ENCODE peak calls at places on chromosome 17, in nine cellular contexts. P is cardiac muscle cell, U is vagina, J is GM06990, Z is MM.1S, M is psoas muscle, R is retinal pigment epithelial cell, D is fibroblast of villous mesenchyme, K is upper lobe of right lung. V is an unnamed sample.
A peak's percentile ranks its signal among the peaks of the same experiment; 100 is the strongest.

GRCh38 chr17:19369846-19370492 is 7.4 kb upstream of the B9D1 start:
- DNase-seq in P (no peak), U (no peak), J (no peak), Z (no peak), M (no peak), R (no peak), D (no peak), K (no peak), V (no peak)

GRCh38 chr17:74148901-74149596 is 54.4 kb upstream of the RPL38 start:
- DNase-seq in P (no peak), U (no peak), J (no peak), Z (no peak), M (no peak), R (no peak), D (no peak), K (no peak), V (no peak)

GRCh38 chr17:9729034-9729650 is 62.2 kb downstream of the DHRS7C start:
- DNase-seq in P (peak; percentile 66), U (no peak), J (no peak), Z (peak; percentile 44), M (no peak), R (peak; percentile 21), D (peak; percentile 58), K (no peak), V (no peak)

GRCh38 chr17:16464641-16465312 is 27.2 kb downstream of the LRRC75A start:
- DNase-seq in P (no peak), U (no peak), J (no peak), Z (no peak), M (no peak), R (no peak), D (no peak), K (no peak), V (no peak)

GRCh38 chr17:61144137-61144536 is 255.5 kb upstream of the TBX2 start:
- DNase-seq in P (peak; percentile 24), U (no peak), J (no peak), Z (no peak), M (no peak), R (no peak), D (peak; percentile 72), K (no peak), V (no peak)

GRCh38 chr17:56597495-56597990 is 4.0 kb downstream of the NOG start:
- DNase-seq in P (peak; percentile 93), U (no peak), J (no peak), Z (no peak), M (no peak), R (no peak), D (no peak), K (no peak), V (no peak)

GRCh38 chr17:9644910-9645751 is at the start of gene USP43:
- DNase-seq in P (peak; percentile 59), U (no peak), J (peak; percentile 29), Z (no peak), M (no peak), R (no peak), D (peak; percentile 25), K (peak; percentile 87), V (peak; percentile 12)

GRCh38 chr17:50668025-50668837 is 33.5 kb downstream of the ABCC3 start:
- DNase-seq in P (no peak), U (no peak), J (no peak), Z (no peak), M (no peak), R (no peak), D (peak; percentile 40), K (no peak), V (no peak)

GRCh38 chr17:75649687-75650086 is 16.5 kb downstream of the SMIM5 start:
- DNase-seq in P (no peak), U (no peak), J (no peak), Z (no peak), M (no peak), R (no peak), D (no peak), K (peak; percentile 33), V (no peak)

GRCh38 chr17:27158390-27158789 is 135.5 kb upstream of the WSB1 start:
- DNase-seq in P (no peak), U (no peak), J (no peak), Z (no peak), M (peak; percentile 33), R (no peak), D (no peak), K (no peak), V (no peak)

GRCh38 chr17:50763716-50764450 is 3.4 kb downstream of the ANKRD40CL start:
- DNase-seq in P (no peak), U (no peak), J (no peak), Z (no peak), M (no peak), R (no peak), D (no peak), K (no peak), V (no peak)

GRCh38 chr17:55332296-55333041 is 67.7 kb downstream of the HLF start:
- DNase-seq in P (no peak), U (no peak), J (no peak), Z (no peak), M (no peak), R (no peak), D (no peak), K (peak; percentile 76), V (no peak)

GRCh38 chr17:59753522-59754467 is 46.3 kb downstream of the VMP1 start:
- DNase-seq in P (peak; percentile 86), U (no peak), J (peak; percentile 61), Z (peak; percentile 80), M (no peak), R (peak; percentile 66), D (peak; percentile 94), K (no peak), V (no peak)

DNA sequence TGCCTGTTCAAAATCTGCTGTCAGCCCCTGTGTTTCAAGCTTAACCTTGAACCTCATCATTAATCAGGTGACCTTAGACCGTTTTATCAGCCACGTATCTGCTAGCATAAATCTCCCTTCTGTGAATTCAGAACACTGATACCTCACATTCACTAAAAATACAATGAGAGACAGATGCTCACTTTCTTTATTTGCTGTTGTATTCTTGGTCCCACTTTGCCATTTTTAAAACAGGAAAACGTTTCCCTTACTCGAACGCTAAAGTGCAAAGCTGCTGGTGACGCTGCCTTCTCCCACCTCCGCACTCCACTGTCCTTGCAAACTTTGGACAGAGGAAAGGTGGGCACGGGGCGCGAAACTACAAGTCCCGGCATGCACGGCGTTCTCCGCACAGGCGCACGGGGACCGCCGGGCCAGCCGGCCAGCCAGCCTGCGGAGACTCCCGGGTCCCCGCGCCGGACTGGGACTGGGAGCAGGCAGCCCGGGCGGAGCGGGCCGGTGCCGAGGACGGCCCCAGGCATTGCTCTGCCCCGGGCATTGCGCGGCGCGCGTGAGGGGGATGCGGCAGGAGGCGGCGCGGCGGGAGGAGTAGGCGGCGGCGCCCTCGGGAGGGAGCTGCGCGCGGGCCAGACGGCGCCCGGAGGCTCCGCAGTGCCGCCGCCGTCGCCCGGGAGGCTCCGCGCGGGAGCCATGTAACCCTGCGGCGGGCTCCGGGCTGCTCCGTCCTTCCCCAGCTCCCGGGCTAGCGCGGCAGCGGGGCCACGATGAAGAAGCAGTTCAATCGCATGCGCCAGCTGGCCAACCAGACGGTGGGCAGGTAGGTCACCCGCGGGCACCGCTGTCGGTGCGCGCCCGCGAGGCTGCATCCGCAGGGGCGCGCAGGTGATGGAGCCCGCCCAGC is at the start of gene ARHGAP44:
- DNase-seq in P (peak; percentile 84), U (no peak), J (peak; percentile 72), Z (no peak), M (peak; percentile 70), R (peak; percentile 12), D (peak; percentile 59), K (peak; percentile 87), V (no peak)
- TF ChIP-seq CTCF in P (no peak), U (no peak), J (no peak), Z (no peak), M (no peak), R (no peak), D (no peak), K (no peak), V (no peak)

GRCh38 chr17:48012151-48012520 is 25.5 kb downstream of the COPZ2 start:
- DNase-seq in P (peak; percentile 77), U (no peak), J (peak; percentile 85), Z (peak; percentile 85), M (no peak), R (no peak), D (no peak), K (peak; percentile 73), V (no peak)
- H3K4me3 ChIP-seq in P (peak overlapping the region; percentile 28), U (peak overlapping the region; percentile 44), J (peak overlapping the region; percentile 39), Z (peak overlapping the region; percentile 67), M (peak overlapping the region; percentile 56), R (peak overlapping the region; percentile 34), D (peak overlapping the region; percentile 50), K (peak overlapping the region; percentile 28), V (peak overlapping the region; percentile 52)

DNA sequence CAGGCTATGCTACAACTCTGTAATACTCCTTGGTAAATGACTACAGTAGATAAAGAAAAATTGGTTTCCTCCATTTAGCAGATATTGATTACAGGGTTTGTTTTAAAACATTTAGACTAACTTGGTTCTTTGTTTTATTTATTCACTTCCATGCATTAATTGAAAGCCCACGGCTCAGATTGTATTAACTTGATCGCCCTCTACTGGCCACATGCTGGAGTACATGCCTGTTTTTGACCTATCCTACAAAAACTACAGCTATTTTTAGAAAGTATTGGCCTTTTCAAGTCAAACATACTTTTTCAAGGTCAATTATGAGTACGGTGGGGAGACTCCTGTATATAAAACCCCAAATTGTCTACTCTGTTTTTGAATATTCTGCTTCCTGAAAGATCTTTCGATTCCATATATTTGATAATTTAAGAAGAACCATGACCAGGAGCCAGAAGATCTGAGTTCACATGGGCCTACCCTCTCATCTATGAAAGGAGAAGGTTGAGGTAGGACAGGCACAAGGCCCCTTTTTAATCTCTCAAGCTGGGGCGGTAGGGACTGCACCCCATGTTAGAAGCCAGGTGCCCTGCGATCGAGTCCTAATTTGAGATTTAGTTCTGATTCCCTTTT is 51.8 kb downstream of the CA10 start:
- DNase-seq in P (peak; percentile 72), U (no peak), J (no peak), Z (peak; percentile 53), M (no peak), R (no peak), D (peak; percentile 11), K (no peak), V (no peak)
- TF ChIP-seq CTCF in P (peak; percentile 74), U (peak; percentile 22), J (peak; percentile 83), Z (peak; percentile 78), M (peak; percentile 79), R (peak; percentile 71), D (peak; percentile 56), K (peak; percentile 78), V (peak; percentile 88)

GRCh38 chr17:57860414-57860999 is 10.7 kb upstream of the MRPS23 start:
- DNase-seq in P (no peak), U (peak; percentile 86), J (no peak), Z (no peak), M (peak; percentile 61), R (no peak), D (no peak), K (no peak), V (no peak)
- H3K4me3 ChIP-seq in P (no peak overlapping the region), U (peak overlapping the region; percentile 48), J (no peak overlapping the region), Z (peak overlapping the region; percentile 5), M (peak overlapping the region; percentile 72), R (no peak overlapping the region), D (no peak overlapping the region), K (peak overlapping the region; percentile 58), V (no peak overlapping the region)

GRCh38 chr17:38733315-38734234 is 3.4 kb downstream of the CISD3 start:
- DNase-seq in P (no peak), U (no peak), J (no peak), Z (no peak), M (peak; percentile 40), R (no peak), D (no peak), K (no peak), V (no peak)
- TF ChIP-seq CTCF in P (peak; percentile 17), U (no peak), J (peak; percentile 48), Z (peak; percentile 42), M (no peak), R (peak; percentile 43), D (peak; percentile 2), K (peak; percentile 14), V (peak; percentile 34)

V was measured in epithelial cell of proximal tubule.